ENCODE peak calls at places on chromosomes 13 and 19, in four cellular contexts. A is A549, T is GM12878, S is K562. P is an unnamed sample.

GRCh38 chr13:50594276-50594970 is 249.1 kb downstream of the DLEU7 start:
- DNase-seq in A (no peak), S (no peak), T (peak), P (no peak)

GRCh38 chr13:75357576-75358295 is 124.2 kb downstream of the TBC1D4 start:
- DNase-seq in S (peak), A (peak), T (no peak), P (peak)

GRCh38 chr13:25286308-25286968 is 850 bp downstream of the MTMR6 start:
- DNase-seq in S (peak), A (no peak), T (no peak), P (peak)

GRCh38 chr13:101514695-101515275 is 62.3 kb downstream of the ITGBL1 start:
- DNase-seq in T (no peak), S (peak), A (peak), P (peak)

GRCh38 chr19:51440846-51441409 is 17.3 kb downstream of the SIGLEC8 start:
- DNase-seq in T (no peak), A (no peak), S (peak), P (no peak)

GRCh38 chr13:32233062-32233461 is 82.1 kb downstream of the ZAR1L start:
- DNase-seq in T (no peak), S (no peak), A (no peak), P (no peak)

GRCh38 chr13:40113644-40114304 is 458.3 kb downstream of the COG6 start:
- DNase-seq in T (no peak), A (no peak), S (no peak), P (no peak)

GRCh38 chr19:14505488-14506239 is 9.7 kb upstream of the GIPC1 start:
- DNase-seq in A (peak), S (peak), T (no peak), P (peak)

GRCh38 chr19:49573009-49573408 is 7.3 kb downstream of the NOSIP start:
- DNase-seq in A (no peak), T (no peak), S (no peak), P (no peak)

GRCh38 chr13:90696254-90696653 is 651.2 kb upstream of the MIR17HG start:
- DNase-seq in T (no peak), A (no peak), S (no peak), P (peak)

GRCh38 chr13:19172007-19172646 is 9.5 kb downstream of the TUBA3C start:
- DNase-seq in T (no peak), S (no peak), A (no peak), P (no peak)

GRCh38 chr13:33326246-33326645 is 40.7 kb upstream of the STARD13 start:
- DNase-seq in S (no peak), A (no peak), T (no peak), P (no peak)

GRCh38 chr13:49374585-49375290 is 69.1 kb downstream of the CAB39L start:
- DNase-seq in S (peak), A (no peak), T (no peak), P (peak)

GRCh38 chr19:45179063-45179847 is 671 bp downstream of the BLOC1S3 start:
- DNase-seq in A (no peak), T (no peak), S (peak), P (peak)

GRCh38 chr19:45177817-45178261 is at the start of gene TRAPPC6A:
- DNase-seq in S (no peak), A (peak), T (no peak), P (peak)

GRCh38 chr19:45182758-45183157 is 4.2 kb downstream of the BLOC1S3 start:
- DNase-seq in T (no peak), A (no peak), S (no peak), P (no peak)

GRCh38 chr19:45178262-45179062 is at the start of gene BLOC1S3:
- DNase-seq in T (peak), A (peak), S (peak), P (peak)

DNA sequence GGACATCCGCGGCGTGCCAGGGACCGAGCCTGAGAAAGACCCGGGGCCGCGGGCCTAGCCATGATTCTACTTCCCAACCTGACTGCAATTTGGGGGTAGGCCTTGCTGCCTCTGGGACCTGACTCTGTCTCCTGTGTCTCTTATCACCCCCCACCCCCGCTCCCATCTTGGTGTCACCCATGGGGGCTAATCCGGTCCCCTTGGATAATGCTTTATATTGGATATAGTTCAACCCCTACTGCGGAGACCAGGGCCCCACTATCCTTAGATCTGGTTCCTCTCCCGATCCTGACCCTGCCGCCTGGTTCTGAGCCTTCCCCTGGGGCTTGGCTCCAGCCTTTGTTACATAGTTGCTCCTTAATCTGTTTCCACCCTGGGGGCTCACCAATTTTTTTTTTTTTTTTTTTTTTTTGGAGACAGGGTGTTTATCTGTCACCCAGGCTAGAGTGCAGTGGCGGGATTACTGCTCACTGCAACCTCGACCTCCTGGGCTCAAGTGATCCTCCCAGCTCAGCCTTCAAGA is 1.3 kb downstream of the BLOC1S3 start:
- DNase-seq in T (no peak), A (no peak), S (no peak), P (no peak)
- TF ChIP-seq ELK1 in T (no peak), A (no peak), S (no peak), P (no peak)

GRCh38 chr19:46979770-46980105 is 39.9 kb upstream of the NPAS1 start:
- DNase-seq in A (no peak), T (no peak), S (no peak), P (no peak)
- TF ChIP-seq SMC3 in A (no peak), T (no peak), S (no peak), P (no peak)

GRCh38 chr19:16295071-16295470 is 29.6 kb upstream of the KLF2 start:
- DNase-seq in S (no peak), A (no peak), T (no peak), P (no peak)
- TF ChIP-seq ELK1 in S (no peak), A (no peak), T (no peak), P (no peak)

DNA sequence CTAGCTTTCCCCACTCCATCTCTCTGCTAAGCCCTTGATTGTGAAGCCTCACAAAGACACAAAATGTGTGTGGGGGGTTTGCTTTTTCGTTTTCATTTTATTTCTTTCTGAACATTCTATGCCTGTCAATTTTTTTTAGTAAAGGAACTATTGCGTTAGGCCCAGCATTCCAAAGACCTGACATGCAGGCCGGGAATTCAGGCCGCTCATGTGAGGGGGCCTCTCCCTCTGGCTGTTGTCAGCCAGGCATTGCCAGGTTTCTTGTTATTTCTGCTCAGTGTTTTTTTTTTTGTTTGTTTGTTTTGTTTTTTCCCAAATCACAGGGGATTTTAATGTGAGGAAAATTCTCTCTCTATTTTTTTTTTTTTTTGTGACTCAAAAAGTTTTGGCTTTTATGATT is 10.3 kb upstream of the MEDAG start:
- DNase-seq in T (no peak), A (no peak), S (no peak), P (peak)
- TF ChIP-seq SMC3 in T (no peak), A (no peak), S (no peak), P (peak)

GRCh38 chr13:110323172-110323851 is 16.2 kb downstream of the COL4A2 start:
- DNase-seq in S (no peak), T (no peak), A (no peak), P (peak)
- TF ChIP-seq ELK1 in S (no peak), T (no peak), A (no peak), P (no peak)

DNA sequence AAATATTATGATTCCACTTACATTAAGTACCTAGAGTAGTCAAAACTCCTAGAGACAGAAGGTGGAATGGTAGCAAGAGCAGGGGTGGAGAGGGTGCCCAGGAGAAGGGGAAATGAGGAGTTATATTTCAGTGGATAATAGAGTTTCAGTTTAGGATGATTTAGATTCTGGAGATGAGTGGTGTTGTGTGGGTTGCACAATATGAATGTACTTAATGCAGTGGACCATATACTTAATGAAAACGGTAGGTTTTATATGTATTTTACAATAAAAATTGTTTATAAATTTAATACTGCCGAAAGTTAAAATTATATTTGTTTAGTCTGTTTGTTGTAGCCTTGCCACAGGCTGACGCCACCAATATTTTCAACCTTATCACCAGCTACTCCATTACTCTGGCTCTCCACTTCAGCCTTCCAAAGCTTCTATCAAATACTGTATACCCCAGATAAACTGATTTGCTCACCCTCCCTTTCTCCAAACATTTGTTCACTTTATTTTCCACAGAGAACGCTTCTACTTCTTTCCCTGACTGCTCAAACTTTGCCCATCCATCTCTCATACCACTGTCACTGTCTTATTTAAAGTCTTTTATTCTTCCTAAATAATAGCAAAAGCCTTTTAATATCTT is 1.4 kb upstream of the RBM26 start:
- DNase-seq in T (no peak), A (no peak), S (no peak), P (no peak)
- TF ChIP-seq SMC3 in T (no peak), A (no peak), S (no peak), P (no peak)

GRCh38 chr19:1007852-1008251 is 7.6 kb downstream of the GRIN3B start:
- DNase-seq in T (no peak), A (no peak), S (no peak), P (no peak)

GRCh38 chr19:1008268-1009042 is 8.2 kb downstream of the GRIN3B start:
- DNase-seq in A (no peak), S (no peak), T (no peak), P (no peak)

GRCh38 chr19:1010586-1011510 is 10.1 kb downstream of the TMEM259 start:
- DNase-seq in A (no peak), S (no peak), T (no peak), P (no peak)

GRCh38 chr19:1009976-1010538 is 9.8 kb downstream of the GRIN3B start:
- DNase-seq in T (no peak), S (no peak), A (no peak), P (no peak)

GRCh38 chr19:1009043-1009975 is 9.1 kb downstream of the GRIN3B start:
- DNase-seq in S (no peak), T (no peak), A (no peak), P (peak)
- TF ChIP-seq ELK1 in S (no peak), T (no peak), A (no peak), P (no peak)

P was measured in IMR-90.